ENCODE peak calls at places on chromosome 16, in six cellular contexts. Q, W, X, E, U and Y are unnamed samples.

GRCh38 chr16:70523013-70523620 is at the start of gene COG4:
- DNase-seq in Q (peak), W (peak), X (peak), E (peak), U (peak), Y (peak)

GRCh38 chr16:24667244-24667764 is 62.1 kb upstream of the TNRC6A start:
- DNase-seq in Q (no peak), W (no peak), X (no peak), E (no peak), U (no peak), Y (no peak)

GRCh38 chr16:62709856-62710255 is 673.6 kb upstream of the CDH8 start:
- DNase-seq in Q (no peak), W (no peak), X (no peak), E (no peak), U (no peak), Y (no peak)

GRCh38 chr16:78775161-78775561 is 675.7 kb downstream of the WWOX start:
- DNase-seq in Q (no peak), W (no peak), X (no peak), E (no peak), U (no peak), Y (no peak)

GRCh38 chr16:88738167-88739084 is 32.1 kb downstream of the CTU2 start:
- DNase-seq in Q (no peak), W (no peak), X (no peak), E (no peak), U (no peak), Y (no peak)

GRCh38 chr16:15737140-15737644 is 87.1 kb downstream of the NDE1 start:
- DNase-seq in Q (no peak), W (no peak), X (no peak), E (no peak), U (no peak), Y (no peak)

GRCh38 chr16:51002889-51003490 is 148.1 kb downstream of the SALL1 start:
- DNase-seq in Q (no peak), W (no peak), X (peak), E (no peak), U (no peak), Y (no peak)

GRCh38 chr16:87681990-87682570 is 79.8 kb downstream of the JPH3 start:
- DNase-seq in Q (no peak), W (no peak), X (peak), E (no peak), U (no peak), Y (no peak)

GRCh38 chr16:74275031-74275636 is 21.5 kb upstream of the PSMD7 start:
- DNase-seq in Q (no peak), W (no peak), X (no peak), E (no peak), U (no peak), Y (peak)

GRCh38 chr16:24174977-24175376 is 81.2 kb upstream of the CACNG3 start:
- DNase-seq in Q (peak), W (no peak), X (no peak), E (no peak), U (no peak), Y (no peak)

GRCh38 chr16:4341250-4341649 is 9.9 kb downstream of the PAM16 start:
- DNase-seq in Q (no peak), W (no peak), X (no peak), E (no peak), U (no peak), Y (no peak)

GRCh38 chr16:539901-540530 is 12.5 kb downstream of the CAPN15 start:
- DNase-seq in Q (no peak), W (no peak), X (no peak), E (no peak), U (no peak), Y (no peak)

GRCh38 chr16:89491238-89491869 is 993 bp upstream of the ANKRD11 start:
- DNase-seq in Q (no peak), W (no peak), X (peak), E (no peak), U (no peak), Y (no peak)

GRCh38 chr16:90046122-90046970 is 27.1 kb upstream of the DBNDD1 start:
- DNase-seq in Q (no peak), W (no peak), X (peak), E (no peak), U (no peak), Y (no peak)

GRCh38 chr16:31198207-31198882 is 4.2 kb downstream of the PYCARD start:
- DNase-seq in Q (no peak), W (no peak), X (no peak), E (no peak), U (no peak), Y (no peak)

GRCh38 chr16:22191089-22191965 is 14.8 kb upstream of the EEF2K start:
- DNase-seq in Q (peak), W (peak), X (peak), E (peak), U (peak), Y (peak)

GRCh38 chr16:85556456-85557082 is 56.6 kb upstream of the GSE1 start:
- DNase-seq in Q (no peak), W (peak), X (peak), E (peak), U (no peak), Y (peak)

GRCh38 chr16:17607075-17607509 is 136.3 kb upstream of the XYLT1 start:
- DNase-seq in Q (no peak), W (no peak), X (no peak), E (no peak), U (no peak), Y (no peak)

GRCh38 chr16:11734025-11734652 is 8.5 kb downstream of the TXNDC11 start:
- DNase-seq in Q (no peak), W (no peak), X (no peak), E (no peak), U (no peak), Y (no peak)
- H3K4me3 ChIP-seq in Q (no peak), W (no peak), X (no peak), E (no peak), U (no peak), Y (no peak)

GRCh38 chr16:77213542-77214108 is 14.4 kb downstream of the SYCE1L start:
- DNase-seq in Q (no peak), W (no peak), X (no peak), E (no peak), U (no peak), Y (no peak)
- H3K4me3 ChIP-seq in Q (no peak), W (no peak), X (no peak), E (no peak), U (no peak), Y (no peak)

GRCh38 chr16:86618431-86619262 is 40.3 kb downstream of the FOXL1 start:
- DNase-seq in Q (no peak), W (no peak), X (no peak), E (no peak), U (no peak), Y (peak)
- H3K4me3 ChIP-seq in Q (no peak), W (no peak), X (no peak), E (no peak), U (peak), Y (no peak)

DNA sequence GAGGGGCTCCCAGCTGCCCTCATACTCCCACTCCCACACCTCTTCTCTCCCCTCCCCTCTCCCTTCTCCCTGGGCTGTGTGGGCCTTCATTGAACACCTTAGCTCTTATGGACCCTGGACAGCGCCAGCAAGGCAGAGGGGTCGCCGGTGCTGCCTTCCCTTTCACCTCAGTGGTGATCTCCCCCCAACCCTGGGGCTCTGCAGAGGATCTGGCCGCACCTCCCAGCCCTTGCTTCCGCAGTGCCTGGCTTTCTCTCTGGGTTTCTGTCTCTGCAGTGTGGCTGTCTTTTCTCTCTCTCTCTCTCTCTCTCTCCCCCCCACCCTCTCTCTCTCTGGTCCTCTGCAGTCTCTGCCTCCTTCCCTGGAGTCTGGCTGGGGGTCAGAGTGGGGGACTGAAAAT is 1.2 kb downstream of the SEZ6L2 start:
- DNase-seq in Q (no peak), W (no peak), X (peak), E (no peak), U (no peak), Y (no peak)
- H3K4me3 ChIP-seq in Q (no peak), W (no peak), X (peak), E (no peak), U (no peak), Y (no peak)

DNA sequence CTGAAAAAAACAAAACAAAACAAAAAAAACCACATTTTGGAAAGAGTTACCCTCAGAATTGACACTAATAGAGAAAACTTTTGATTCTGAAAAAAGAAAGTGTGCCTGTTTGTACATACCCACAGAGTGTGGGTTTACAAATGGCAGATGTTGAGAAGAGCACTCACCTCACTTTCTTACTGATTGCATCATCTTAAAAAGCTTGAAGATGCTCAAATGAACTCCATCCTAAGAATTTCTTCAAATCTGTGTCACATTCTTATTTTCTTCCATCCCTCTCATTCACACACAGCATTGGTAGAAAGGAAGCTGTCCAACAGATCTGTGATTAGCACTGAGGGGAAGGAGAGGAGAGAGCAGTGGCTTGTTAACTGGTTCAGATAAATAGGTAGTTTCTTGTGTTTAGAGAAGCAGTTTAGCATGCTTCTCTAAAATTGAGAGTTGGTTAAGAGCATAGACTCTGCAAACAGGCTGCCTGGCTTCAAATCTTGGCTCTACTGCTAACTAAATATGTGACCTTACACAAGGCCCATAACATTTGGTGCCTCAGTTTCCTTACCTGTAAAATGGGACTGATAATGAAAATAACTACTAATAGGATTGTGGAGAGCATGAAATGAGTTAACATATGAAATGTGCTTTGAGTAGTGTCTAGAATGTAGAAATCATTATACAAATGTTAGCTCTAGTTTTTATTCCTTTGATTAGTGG is 6.9 kb downstream of the GNAO1 start:
- DNase-seq in Q (no peak), W (no peak), X (no peak), E (no peak), U (no peak), Y (no peak)
- H3K4me3 ChIP-seq in Q (no peak), W (no peak), X (no peak), E (no peak), U (no peak), Y (no peak)

GRCh38 chr16:49698931-49699715 is 156.8 kb downstream of the ZNF423 start:
- DNase-seq in Q (no peak), W (no peak), X (peak), E (no peak), U (peak), Y (no peak)
- H3K4me3 ChIP-seq in Q (no peak), W (no peak), X (no peak), E (no peak), U (no peak), Y (no peak)

GRCh38 chr16:9014389-9014788 is 50.7 kb upstream of the USP7 start:
- DNase-seq in Q (no peak), W (no peak), X (no peak), E (no peak), U (no peak), Y (no peak)

GRCh38 chr16:9012330-9012729 is 48.6 kb upstream of the USP7 start:
- DNase-seq in Q (no peak), W (no peak), X (no peak), E (no peak), U (no peak), Y (no peak)

GRCh38 chr16:9015489-9015888 is 51.8 kb upstream of the USP7 start:
- DNase-seq in Q (no peak), W (no peak), X (no peak), E (no peak), U (no peak), Y (no peak)

GRCh38 chr16:9012848-9013507 is 49.3 kb upstream of the USP7 start:
- DNase-seq in Q (no peak), W (no peak), X (peak), E (no peak), U (no peak), Y (peak)

DNA sequence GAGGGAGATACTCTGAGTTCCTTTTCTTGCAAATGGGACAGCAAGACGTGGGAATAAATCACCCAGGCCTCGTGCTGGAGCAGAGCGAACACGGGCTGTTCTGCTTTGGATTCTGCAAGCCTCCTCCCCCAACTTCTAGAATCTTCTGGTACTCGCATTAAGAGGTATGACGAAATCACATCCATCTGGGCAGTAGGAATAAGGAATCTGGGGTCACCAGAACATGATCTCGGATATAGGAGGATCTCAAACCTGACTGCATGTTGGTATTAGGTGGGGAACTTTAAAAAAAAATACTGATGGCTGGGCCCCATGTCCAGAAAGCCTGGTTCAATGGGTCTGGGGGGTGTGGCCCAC is 49.8 kb upstream of the USP7 start:
- DNase-seq in Q (no peak), W (no peak), X (no peak), E (no peak), U (no peak), Y (no peak)
- H3K4me3 ChIP-seq in Q (no peak), W (no peak), X (no peak), E (no peak), U (no peak), Y (no peak)

GRCh38 chr16:65537336-65537735 is 415.5 kb upstream of the CDH11 start:
- DNase-seq in Q (no peak), W (no peak), X (no peak), E (no peak), U (no peak), Y (no peak)

GRCh38 chr16:65532846-65533245 is 411.0 kb upstream of the CDH11 start:
- DNase-seq in Q (no peak), W (no peak), X (no peak), E (no peak), U (no peak), Y (no peak)

GRCh38 chr16:65534121-65534528 is 412.3 kb upstream of the CDH11 start:
- DNase-seq in Q (no peak), W (no peak), X (no peak), E (no peak), U (no peak), Y (peak)

GRCh38 chr16:65531475-65531874 is 409.6 kb upstream of the CDH11 start:
- DNase-seq in Q (no peak), W (no peak), X (no peak), E (no peak), U (no peak), Y (no peak)

GRCh38 chr16:65532218-65532617 is 410.4 kb upstream of the CDH11 start:
- DNase-seq in Q (no peak), W (no peak), X (no peak), E (no peak), U (no peak), Y (no peak)
- H3K4me3 ChIP-seq in Q (no peak), W (no peak), X (no peak), E (no peak), U (no peak), Y (no peak)

DNA sequence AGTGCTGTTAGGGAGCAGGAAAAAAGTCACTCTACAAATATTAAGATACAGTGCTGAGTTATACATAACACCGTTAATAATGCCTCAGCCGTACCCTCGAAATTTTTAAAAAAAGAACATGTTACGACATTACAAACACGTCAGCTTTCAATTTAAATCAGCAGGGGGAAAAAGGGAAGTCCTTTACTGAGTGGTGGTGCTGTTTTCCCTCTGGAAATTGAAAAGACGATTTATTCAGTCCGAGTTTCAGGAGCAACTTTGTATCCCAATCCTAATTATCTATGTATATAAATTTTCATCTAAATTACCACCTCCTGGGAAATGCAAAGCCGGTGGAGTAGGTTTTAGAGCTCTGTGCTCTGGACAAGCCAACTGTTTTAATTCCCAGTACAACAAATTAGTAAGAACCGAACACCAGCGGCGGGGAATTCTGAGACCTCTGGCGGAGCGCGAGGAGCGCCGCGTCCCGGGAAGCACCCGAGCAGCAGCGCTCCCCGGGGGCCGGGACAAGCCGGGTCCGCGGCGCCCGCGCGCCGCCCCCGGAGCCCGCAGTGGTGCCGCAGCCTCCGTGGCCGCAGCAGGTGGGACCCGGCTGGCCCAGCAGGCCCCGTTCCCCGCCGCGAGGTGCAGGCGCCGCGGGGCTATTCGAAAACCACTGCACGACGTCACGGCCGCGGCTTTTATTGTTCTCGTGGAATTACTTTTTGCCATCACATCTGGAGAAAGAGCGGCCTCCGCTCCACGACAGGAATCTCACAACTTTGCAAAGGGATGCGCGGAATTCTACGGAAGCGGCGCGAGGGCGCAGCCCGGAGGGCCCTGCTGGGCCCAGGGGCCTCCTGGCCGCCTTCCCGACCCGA is 1.0 kb downstream of the NETO2 start:
- DNase-seq in Q (no peak), W (no peak), X (peak), E (peak), U (no peak), Y (peak)
- H3K4me3 ChIP-seq in Q (peak), W (peak), X (peak), E (peak), U (peak), Y (peak)

GRCh38 chr16:68644303-68644702 is 807 bp upstream of the CDH3 start:
- DNase-seq in Q (no peak), W (no peak), X (peak), E (no peak), U (no peak), Y (peak)

GRCh38 chr16:68644715-68645493 is at the start of gene CDH3:
- DNase-seq in Q (no peak), W (no peak), X (peak), E (peak), U (no peak), Y (peak)

GRCh38 chr16:68646948-68647659 is 2.0 kb downstream of the CDH3 start:
- DNase-seq in Q (no peak), W (no peak), X (peak), E (no peak), U (no peak), Y (no peak)

GRCh38 chr16:68643847-68644246 is 1.3 kb upstream of the CDH3 start:
- DNase-seq in Q (no peak), W (no peak), X (peak), E (no peak), U (no peak), Y (peak)

GRCh38 chr16:68645494-68646388 is 631 bp downstream of the CDH3 start:
- DNase-seq in Q (no peak), W (no peak), X (peak), E (peak), U (no peak), Y (no peak)
- H3K4me3 ChIP-seq in Q (peak), W (peak), X (peak), E (no peak), U (peak), Y (peak)